ENCODE peak calls at places on chromosomes 12 and 14, in nine cellular contexts. V is gastrocnemius medialis; G is NCI-H524; H is fibroblast of the aortic adventitia; L is iPS-NIHi11; W is GM06990; M is stromal cell of bone marrow; Z is germinal center; K is effector memory CD4-positive, alpha-beta T cell. U is an unnamed sample.
A peak's percentile ranks its signal among the peaks of the same experiment; 100 is the strongest.

GRCh38 chr12:75978677-75979076 is 52.9 kb downstream of the PHLDA1 start:
- DNase-seq in V (no peak), G (no peak), H (no peak), L (no peak), W (no peak), M (no peak), Z (no peak), K (no peak), U (no peak)

GRCh38 chr12:94033767-94034166 is 114.6 kb upstream of the PLXNC1 start:
- DNase-seq in V (no peak), G (no peak), H (no peak), L (no peak), W (no peak), M (no peak), Z (no peak), K (no peak), U (no peak)

GRCh38 chr14:61841145-61841544 is 78.9 kb downstream of the SNAPC1 start:
- DNase-seq in V (no peak), G (no peak), H (peak; percentile 4), L (no peak), W (no peak), M (no peak), Z (no peak), K (no peak), U (peak; percentile 63)

GRCh38 chr14:53751650-53752049 is 205.0 kb downstream of the BMP4 start:
- DNase-seq in V (no peak), G (no peak), H (no peak), L (no peak), W (no peak), M (no peak), Z (no peak), K (no peak), U (no peak)

GRCh38 chr12:52521175-52521574 is 981 bp upstream of the KRT5 start:
- DNase-seq in V (no peak), G (no peak), H (no peak), L (no peak), W (no peak), M (no peak), Z (no peak), K (no peak), U (no peak)

GRCh38 chr12:46959484-46959883 is 119.9 kb upstream of the PCED1B start:
- DNase-seq in V (peak; percentile 79), G (no peak), H (peak; percentile 94), L (no peak), W (no peak), M (peak; percentile 92), Z (no peak), K (no peak), U (no peak)

GRCh38 chr14:20327005-20327869 is 5.8 kb downstream of the CCNB1IP1 start:
- DNase-seq in V (no peak), G (peak; percentile 84), H (peak; percentile 83), L (peak; percentile 35), W (no peak), M (peak; percentile 62), Z (peak; percentile 55), K (no peak), U (peak; percentile 93)

GRCh38 chr14:100303925-100304324 is 2.3 kb downstream of the SLC25A29 start:
- DNase-seq in V (no peak), G (no peak), H (no peak), L (no peak), W (no peak), M (no peak), Z (no peak), K (no peak), U (no peak)

GRCh38 chr12:106093246-106093645 is 45.5 kb downstream of the NUAK1 start:
- DNase-seq in V (no peak), G (peak; percentile 29), H (no peak), L (no peak), W (no peak), M (no peak), Z (no peak), K (no peak), U (no peak)